ENCODE peak calls at places on chromosomes 2 and 18, in five cellular contexts. V is H1, L is psoas muscle, C is MM.1S, A is kidney. E is an unnamed sample.

GRCh38 chr2:201517094-201517493 is 65.6 kb downstream of the STRADB start:
- DNase-seq in A (no peak), V (no peak), L (no peak), C (no peak), E (no peak)

GRCh38 chr2:74577448-74577847 is 22.9 kb downstream of the DOK1 start:
- DNase-seq in V (no peak), A (no peak), L (no peak), C (no peak), E (no peak)

GRCh38 chr2:12675352-12675795 is 41.4 kb upstream of the TRIB2 start:
- DNase-seq in L (no peak), V (no peak), A (no peak), C (no peak), E (no peak)

GRCh38 chr18:55552498-55553189 is 35.3 kb downstream of the TCF4 start:
- DNase-seq in A (no peak), L (no peak), C (no peak), V (no peak), E (no peak)

GRCh38 chr2:39127973-39128372 is 7.1 kb upstream of the SOS1 start:
- DNase-seq in V (no peak), A (no peak), C (peak; percentile 71), L (no peak), E (peak; percentile 19)

GRCh38 chr2:11029136-11029535 is 117.4 kb downstream of the KCNF1 start:
- DNase-seq in A (no peak), C (no peak), V (no peak), L (no peak), E (no peak)

GRCh38 chr2:133264951-133265949 is 303.0 kb downstream of the NCKAP5 start:
- DNase-seq in V (no peak), A (peak; percentile 78), L (peak; percentile 50), C (no peak), E (peak; percentile 18)

GRCh38 chr2:27123302-27124150 is at the start of gene ABHD1:
- DNase-seq in C (peak; percentile 60), V (no peak), L (peak; percentile 85), A (peak; percentile 83), E (peak; percentile 77)

GRCh38 chr2:86213056-86213455 is 13.8 kb downstream of the MRPL35 start:
- DNase-seq in L (no peak), V (no peak), A (no peak), C (no peak), E (no peak)

GRCh38 chr18:49249523-49249922 is 210.9 kb downstream of the DYM start:
- DNase-seq in C (no peak), V (no peak), L (no peak), A (no peak), E (no peak)

GRCh38 chr2:226652388-226652787 is 147.2 kb downstream of the IRS1 start:
- DNase-seq in C (no peak), V (no peak), L (no peak), A (no peak), E (no peak)

GRCh38 chr2:190835303-190835930 is 45.2 kb upstream of the GLS start:
- DNase-seq in C (no peak), A (no peak), L (peak; percentile 56), V (no peak), E (no peak)

GRCh38 chr2:183242937-183243336 is 118.7 kb downstream of the NUP35 start:
- DNase-seq in V (no peak), A (no peak), L (no peak), C (no peak), E (no peak)

GRCh38 chr18:79259218-79259617 is 136.5 kb upstream of the NFATC1 start:
- DNase-seq in A (no peak), V (no peak), C (no peak), L (no peak), E (no peak)

GRCh38 chr2:17754773-17755425 is 961 bp downstream of the GEN1 start:
- DNase-seq in V (no peak), C (no peak), L (no peak), A (no peak), E (no peak)

GRCh38 chr2:214076527-214076926 is 334.3 kb upstream of the VWC2L start:
- DNase-seq in V (no peak), A (no peak), C (no peak), L (no peak), E (no peak)

GRCh38 chr18:62999392-62999791 is 284.1 kb downstream of the PHLPP1 start:
- DNase-seq in L (peak; percentile 81), C (no peak), V (no peak), A (no peak), E (peak; percentile 40)

GRCh38 chr2:44786045-44786817 is 155.3 kb upstream of the SIX3 start:
- DNase-seq in A (no peak), C (no peak), L (no peak), V (no peak), E (no peak)

GRCh38 chr18:76621782-76622495 is 126.9 kb upstream of the ZNF516 start:
- DNase-seq in A (no peak), V (no peak), C (no peak), L (no peak), E (no peak)

GRCh38 chr2:196242131-196242620 is 70.8 kb upstream of the STK17B start:
- DNase-seq in V (no peak), C (no peak), L (no peak), A (no peak), E (no peak)

GRCh38 chr18:52054301-52054700 is 285.7 kb upstream of the DCC start:
- DNase-seq in A (no peak), C (no peak), V (no peak), L (no peak), E (no peak)

GRCh38 chr2:240207661-240208060 is 67.2 kb upstream of the OTOS start:
- DNase-seq in V (no peak), C (no peak), L (no peak), A (no peak), E (no peak)

GRCh38 chr2:119068154-119068725 is 90.3 kb downstream of the C1QL2 start:
- DNase-seq in A (no peak), L (no peak), C (no peak), V (no peak), E (no peak)

GRCh38 chr2:98422449-98422848 is 22.2 kb upstream of the INPP4A start:
- DNase-seq in V (no peak), L (no peak), C (no peak), A (no peak), E (no peak)

GRCh38 chr2:197312186-197312585 is 1.6 kb upstream of the ANKRD44 start:
- DNase-seq in C (no peak), L (no peak), V (no peak), A (no peak), E (no peak)

GRCh38 chr2:173880561-173880960 is 84.6 kb downstream of the SP3 start:
- DNase-seq in A (no peak), L (no peak), V (no peak), C (no peak), E (no peak)

GRCh38 chr18:2402084-2402483 is 169.2 kb downstream of the METTL4 start:
- DNase-seq in L (no peak), V (no peak), A (no peak), C (no peak), E (no peak)

GRCh38 chr2:210519594-210519993 is 36.8 kb upstream of the CPS1 start:
- DNase-seq in A (no peak), C (no peak), L (no peak), V (no peak), E (no peak)

GRCh38 chr2:220653776-220654175 is 918.3 kb downstream of the EPHA4 start:
- DNase-seq in V (no peak), A (no peak), L (no peak), C (no peak), E (no peak)

GRCh38 chr2:25453199-25453903 is 111.6 kb upstream of the DNMT3A start:
- DNase-seq in V (no peak), L (no peak), A (no peak), C (peak; percentile 24), E (no peak)